ENCODE peak calls at places on chromosomes 13 and 19, in six cellular contexts. D, C, G, K, V and X are unnamed samples.

GRCh38 chr19:55041627-55042343 is 3.7 kb upstream of the GP6 start:
- DNase-seq in D (no peak), C (no peak), G (no peak), K (no peak), V (no peak), X (no peak)

GRCh38 chr13:71320452-71320851 is 546.6 kb downstream of the DACH1 start:
- DNase-seq in D (no peak), C (peak), G (no peak), K (peak), V (no peak), X (peak)

GRCh38 chr19:44657211-44657921 is 13.7 kb downstream of the PVR start:
- DNase-seq in D (peak), C (peak), G (peak), K (peak), V (peak), X (no peak)

GRCh38 chr19:8500158-8500557 is 2.3 kb downstream of the PRAM1 start:
- DNase-seq in D (no peak), C (peak), G (peak), K (no peak), V (no peak), X (no peak)

GRCh38 chr13:46386996-46387851 is at the start of gene RUBCNL:
- DNase-seq in D (peak), C (no peak), G (peak), K (no peak), V (peak), X (no peak)

GRCh38 chr13:44770951-44771350 is 194.8 kb upstream of the TSC22D1 start:
- DNase-seq in D (no peak), C (no peak), G (no peak), K (no peak), V (no peak), X (no peak)

GRCh38 chr19:41917676-41918075 is 10.6 kb downstream of the ERFL start:
- DNase-seq in D (no peak), C (no peak), G (peak), K (no peak), V (no peak), X (no peak)

GRCh38 chr19:35266904-35267817 is 1.6 kb upstream of the USF2 start:
- DNase-seq in D (peak), C (no peak), G (peak), K (no peak), V (no peak), X (no peak)

GRCh38 chr13:34816543-34816942 is 125.5 kb upstream of the NBEA start:
- DNase-seq in D (peak), C (no peak), G (no peak), K (peak), V (no peak), X (no peak)

GRCh38 chr13:38687246-38688229 is 661 bp downstream of the FREM2 start:
- DNase-seq in D (peak), C (no peak), G (peak), K (no peak), V (no peak), X (no peak)

GRCh38 chr19:34332027-34332786 is 32.8 kb upstream of the GPI start:
- DNase-seq in D (no peak), C (no peak), G (no peak), K (no peak), V (no peak), X (no peak)

GRCh38 chr19:1700733-1701663 is 48.6 kb upstream of the TCF3 start:
- DNase-seq in D (no peak), C (no peak), G (no peak), K (no peak), V (no peak), X (no peak)

GRCh38 chr13:106187501-106187900 is 348.0 kb downstream of the EFNB2 start:
- DNase-seq in D (no peak), C (no peak), G (no peak), K (no peak), V (no peak), X (no peak)

GRCh38 chr13:90414691-90415596 is 932.5 kb upstream of the MIR17HG start:
- DNase-seq in D (peak), C (no peak), G (no peak), K (peak), V (no peak), X (peak)

GRCh38 chr13:23147264-23147663 is 33.5 kb upstream of the SGCG start:
- DNase-seq in D (no peak), C (no peak), G (no peak), K (no peak), V (no peak), X (no peak)

GRCh38 chr19:27740396-27740795 is 1472.6 kb downstream of the UQCRFS1 start:
- DNase-seq in D (no peak), C (no peak), G (no peak), K (no peak), V (no peak), X (no peak)

GRCh38 chr13:43573787-43574562 is 212.8 kb downstream of the ENOX1 start:
- DNase-seq in D (peak), C (no peak), G (no peak), K (peak), V (no peak), X (no peak)

GRCh38 chr19:39370735-39371134 is 20.2 kb downstream of the PAF1 start:
- DNase-seq in D (no peak), C (no peak), G (no peak), K (no peak), V (no peak), X (no peak)

GRCh38 chr13:112572408-112572807 is 15.5 kb downstream of the TUBGCP3 start:
- DNase-seq in D (no peak), C (no peak), G (no peak), K (no peak), V (no peak), X (no peak)

GRCh38 chr13:100128838-100129237 is 39.9 kb downstream of the PCCA start:
- DNase-seq in D (no peak), C (no peak), G (no peak), K (no peak), V (no peak), X (no peak)

GRCh38 chr19:23802290-23802689 is 43.6 kb upstream of the ZNF681 start:
- DNase-seq in D (peak), C (no peak), G (no peak), K (no peak), V (no peak), X (no peak)

GRCh38 chr19:40718774-40719391 is 2.0 kb downstream of the ITPKC start:
- DNase-seq in D (peak), C (no peak), G (peak), K (peak), V (no peak), X (no peak)

GRCh38 chr13:22311734-22312404 is 641.0 kb downstream of the FGF9 start:
- DNase-seq in D (no peak), C (no peak), G (no peak), K (no peak), V (no peak), X (no peak)

GRCh38 chr13:50357586-50358118 is 342.4 kb downstream of the KCNRG start:
- DNase-seq in D (peak), C (no peak), G (no peak), K (peak), V (no peak), X (peak)

GRCh38 chr13:41505209-41505835 is 48.0 kb downstream of the RGCC start:
- DNase-seq in D (peak), C (no peak), G (no peak), K (peak), V (no peak), X (peak)

GRCh38 chr19:46404884-46405658 is 8.3 kb downstream of the CCDC8 start:
- DNase-seq in D (peak), C (no peak), G (peak), K (peak), V (no peak), X (no peak)

GRCh38 chr13:29110003-29110402 is 289.9 kb downstream of the MTUS2 start:
- DNase-seq in D (no peak), C (no peak), G (no peak), K (no peak), V (no peak), X (no peak)

GRCh38 chr19:2319551-2319950 is 8.8 kb downstream of the LSM7 start:
- DNase-seq in D (no peak), C (no peak), G (no peak), K (no peak), V (no peak), X (no peak)

GRCh38 chr13:95677564-95678386 is 836 bp downstream of the DNAJC3 start:
- DNase-seq in D (peak), C (peak), G (no peak), K (peak), V (no peak), X (no peak)

GRCh38 chr13:101308247-101309013 is 107.9 kb downstream of the NALCN start:
- DNase-seq in D (peak), C (no peak), G (no peak), K (peak), V (no peak), X (no peak)

GRCh38 chr19:45790942-45791341 is 1.7 kb downstream of the DMWD start:
- DNase-seq in D (no peak), C (peak), G (no peak), K (no peak), V (no peak), X (no peak)

GRCh38 chr13:111027481-111028439 is 87.3 kb upstream of the ARHGEF7 start:
- DNase-seq in D (no peak), C (no peak), G (no peak), K (no peak), V (no peak), X (no peak)

GRCh38 chr13:32720026-32720425 is 133.8 kb downstream of the PDS5B start:
- DNase-seq in D (no peak), C (no peak), G (no peak), K (peak), V (no peak), X (no peak)

GRCh38 chr13:26482451-26483197 is 74.9 kb upstream of the WASF3 start:
- DNase-seq in D (peak), C (peak), G (no peak), K (peak), V (peak), X (peak)

GRCh38 chr19:55688422-55689218 is 13.6 kb downstream of the EPN1 start:
- DNase-seq in D (no peak), C (no peak), G (peak), K (no peak), V (no peak), X (no peak)

GRCh38 chr13:98274921-98275487 is 97.9 kb upstream of the RNF113B start:
- DNase-seq in D (peak), C (no peak), G (no peak), K (no peak), V (no peak), X (no peak)

GRCh38 chr19:28608292-28608691 is 604.7 kb downstream of the UQCRFS1 start:
- DNase-seq in D (no peak), C (no peak), G (no peak), K (no peak), V (no peak), X (no peak)

GRCh38 chr19:13727798-13728197 is 36.5 kb upstream of the MRI1 start:
- DNase-seq in D (peak), C (no peak), G (no peak), K (peak), V (no peak), X (no peak)

GRCh38 chr13:43905435-43906031 is 25.8 kb downstream of the LACC1 start:
- DNase-seq in D (peak), C (peak), G (no peak), K (peak), V (no peak), X (peak)

GRCh38 chr19:7682175-7682855 is 1.7 kb downstream of the TRAPPC5 start:
- DNase-seq in D (no peak), C (no peak), G (no peak), K (no peak), V (no peak), X (no peak)